ENCODE peak calls at places on chromosome 18, in seven cellular contexts. M, E, G, T, F, R and Z are unnamed samples.

GRCh38 chr18:8499810-8500663 is 109.2 kb upstream of the RAB12 start:
- DNase-seq in E (no peak), G (peak; percentile 47), T (no peak), R (no peak), M (no peak), F (no peak), Z (no peak)

GRCh38 chr18:12659904-12660605 is 2.1 kb upstream of the SPIRE1 start:
- DNase-seq in R (no peak), G (no peak), E (peak; percentile 59), T (no peak), M (peak; percentile 74), F (peak; percentile 7), Z (peak; percentile 68)

GRCh38 chr18:50788284-50788683 is 31.5 kb downstream of the MRO start:
- DNase-seq in R (no peak), E (no peak), G (no peak), T (peak; percentile 59), F (no peak), M (no peak), Z (no peak)

GRCh38 chr18:23131693-23132319 is 3.5 kb upstream of the CABLES1 start:
- DNase-seq in R (no peak), G (peak; percentile 78), E (peak; percentile 63), M (peak; percentile 96), T (peak; percentile 48), F (peak; percentile 42), Z (peak; percentile 80)

GRCh38 chr18:58239879-58240278 is 195.9 kb downstream of the NEDD4L start:
- DNase-seq in E (no peak), F (no peak), G (no peak), M (no peak), R (no peak), T (no peak), Z (no peak)

GRCh38 chr18:12838178-12838634 is 45.8 kb downstream of the PTPN2 start:
- DNase-seq in G (peak; percentile 70), F (no peak), E (no peak), M (peak; percentile 14), T (no peak), R (peak; percentile 73), Z (no peak)

GRCh38 chr18:2274613-2275012 is 296.7 kb downstream of the METTL4 start:
- DNase-seq in M (no peak), F (no peak), R (no peak), G (no peak), E (no peak), T (no peak), Z (no peak)

GRCh38 chr18:32093106-32093511 is 1.4 kb downstream of the RNF138 start:
- DNase-seq in M (peak; percentile 36), T (peak; percentile 45), E (peak; percentile 27), G (peak; percentile 77), R (peak; percentile 64), F (peak; percentile 16), Z (peak; percentile 50)

GRCh38 chr18:44788334-44788733 is 107.6 kb downstream of the SETBP1 start:
- DNase-seq in F (no peak), R (no peak), G (no peak), E (no peak), M (no peak), T (no peak), Z (no peak)

GRCh38 chr18:60684843-60685513 is 312.4 kb upstream of the MC4R start:
- DNase-seq in M (no peak), G (no peak), R (no peak), T (no peak), F (no peak), E (peak; percentile 55), Z (no peak)

GRCh38 chr18:80103231-80103630 is 5.8 kb upstream of the ADNP2 start:
- DNase-seq in R (no peak), E (no peak), M (no peak), T (no peak), G (no peak), F (no peak), Z (no peak)

GRCh38 chr18:34773961-34774754 is 64.1 kb downstream of the DTNA start:
- DNase-seq in R (peak; percentile 30), M (no peak), T (no peak), F (no peak), G (peak; percentile 70), E (no peak), Z (no peak)

GRCh38 chr18:7592305-7593071 is 25.4 kb downstream of the PTPRM start:
- DNase-seq in F (no peak), E (no peak), R (no peak), G (no peak), T (peak; percentile 60), M (no peak), Z (no peak)

GRCh38 chr18:57925706-57926105 is 118.3 kb upstream of the NEDD4L start:
- DNase-seq in R (no peak), F (no peak), T (no peak), E (no peak), M (no peak), G (no peak), Z (no peak)